ENCODE peak calls at places on chromosomes 4 and X, in six cellular contexts. N is A673, Q is thoracic aorta, B is OCI-LY7, E is GM20000, P is AG09309. D is an unnamed sample.

GRCh38 chrX:121308276-121308805 is 260.9 kb downstream of the GLUD2 start:
- DNase-seq in N (peak; percentile 38), Q (no peak), B (peak; percentile 45), E (peak; percentile 28), P (peak; percentile 7), D (peak; percentile 23)

GRCh38 chr4:106986486-106986885 is 49.6 kb downstream of the DKK2 start:
- DNase-seq in N (peak; percentile 90), Q (no peak), B (no peak), E (no peak), P (peak; percentile 66), D (peak; percentile 11)

GRCh38 chr4:175871774-175872405 is 59.8 kb upstream of the GPM6A start:
- DNase-seq in N (no peak), Q (no peak), B (no peak), E (no peak), P (no peak), D (no peak)

GRCh38 chr4:158778712-158779111 is 9.9 kb downstream of the FNIP2 start:
- DNase-seq in N (no peak), Q (no peak), B (no peak), E (no peak), P (no peak), D (no peak)

GRCh38 chrX:9370888-9371287 is 94.0 kb upstream of the TBL1X start:
- DNase-seq in N (no peak), Q (no peak), B (no peak), E (no peak), P (no peak), D (no peak)

GRCh38 chr4:112923514-112923913 is 125.9 kb upstream of the ANK2 start:
- DNase-seq in N (no peak), Q (no peak), B (no peak), E (no peak), P (no peak), D (no peak)

GRCh38 chr4:124276461-124276860 is 436.1 kb downstream of the ANKRD50 start:
- DNase-seq in N (no peak), Q (no peak), B (no peak), E (no peak), P (no peak), D (peak; percentile 1)

GRCh38 chrX:84187501-84188319 is at the start of gene RPS6KA6:
- DNase-seq in N (no peak), Q (no peak), B (no peak), E (no peak), P (no peak), D (no peak)

GRCh38 chr4:25144870-25145481 is 15.3 kb downstream of the SEPSECS start:
- DNase-seq in N (peak; percentile 45), Q (no peak), B (peak; percentile 36), E (peak; percentile 21), P (no peak), D (no peak)

GRCh38 chr4:127525585-127525984 is 107.2 kb upstream of the INTU start:
- DNase-seq in N (no peak), Q (no peak), B (no peak), E (no peak), P (no peak), D (no peak)

GRCh38 chr4:187006189-187006618 is 282.5 kb upstream of the FAT1 start:
- DNase-seq in N (no peak), Q (no peak), B (no peak), E (no peak), P (peak; percentile 46), D (peak; percentile 1)

GRCh38 chr4:53748328-53748772 is 157.1 kb upstream of the LNX1 start:
- DNase-seq in N (no peak), Q (no peak), B (peak; percentile 99), E (peak; percentile 70), P (no peak), D (no peak)

GRCh38 chrX:4909245-4909830 is 1195.9 kb upstream of the PRKX start:
- DNase-seq in N (no peak), Q (no peak), B (no peak), E (no peak), P (no peak), D (no peak)

GRCh38 chr4:165016971-165017370 is 14.8 kb upstream of the TRIM60 start:
- DNase-seq in N (peak; percentile 16), Q (no peak), B (no peak), E (no peak), P (no peak), D (no peak)

GRCh38 chr4:150173420-150173819 is 95.2 kb downstream of the DCLK2 start:
- DNase-seq in N (no peak), Q (no peak), B (no peak), E (no peak), P (no peak), D (no peak)

GRCh38 chr4:40262861-40263260 is 66.0 kb downstream of the RHOH start:
- DNase-seq in N (no peak), Q (no peak), B (no peak), E (no peak), P (no peak), D (no peak)

GRCh38 chrX:8591526-8591925 is 126.9 kb downstream of the VCX3B start:
- DNase-seq in N (no peak), Q (no peak), B (no peak), E (no peak), P (no peak), D (no peak)

GRCh38 chr4:11741190-11741652 is 312.5 kb upstream of the HS3ST1 start:
- DNase-seq in N (no peak), Q (no peak), B (no peak), E (no peak), P (no peak), D (no peak)

GRCh38 chr4:22625301-22625700 is 67.4 kb upstream of the GBA3 start:
- DNase-seq in N (peak; percentile 63), Q (no peak), B (no peak), E (no peak), P (no peak), D (no peak)

GRCh38 chr4:69115851-69116213 is 19.6 kb downstream of the UGT2B7 start:
- DNase-seq in N (no peak), Q (no peak), B (no peak), E (no peak), P (no peak), D (no peak)

GRCh38 chr4:1967512-1968149 is 41.1 kb downstream of the NELFA start:
- DNase-seq in N (no peak), Q (no peak), B (no peak), E (no peak), P (no peak), D (no peak)

GRCh38 chr4:38703625-38704024 is 39.6 kb downstream of the KLF3 start:
- DNase-seq in N (no peak), Q (no peak), B (no peak), E (no peak), P (no peak), D (no peak)

GRCh38 chr4:104559502-104559901 is 64.8 kb upstream of the CXXC4 start:
- DNase-seq in N (no peak), Q (no peak), B (no peak), E (no peak), P (no peak), D (no peak)

GRCh38 chr4:118224239-118224829 is 128.5 kb downstream of the PRSS12 start:
- DNase-seq in N (peak; percentile 78), Q (no peak), B (peak; percentile 55), E (peak; percentile 15), P (peak; percentile 29), D (peak; percentile 38)
- TF ChIP-seq CTCF in N (peak; percentile 65), Q (peak; percentile 42), B (peak; percentile 86), E (peak; percentile 21), P (peak; percentile 59), D (peak; percentile 49)

GRCh38 chr4:84968936-84969335 is 2.4 kb upstream of the WDFY3 start:
- DNase-seq in N (peak; percentile 26), Q (no peak), B (no peak), E (no peak), P (no peak), D (no peak)

GRCh38 chr4:84967292-84967651 is 782 bp upstream of the WDFY3 start:
- DNase-seq in N (no peak), Q (no peak), B (no peak), E (no peak), P (no peak), D (no peak)

GRCh38 chr4:84964995-84965557 is 1.4 kb downstream of the WDFY3 start:
- DNase-seq in N (no peak), Q (no peak), B (no peak), E (no peak), P (no peak), D (no peak)

GRCh38 chr4:84966382-84967291 is at the start of gene WDFY3:
- DNase-seq in N (peak; percentile 89), Q (peak; percentile 56), B (no peak), E (peak; percentile 55), P (peak; percentile 69), D (peak; percentile 75)

DNA sequence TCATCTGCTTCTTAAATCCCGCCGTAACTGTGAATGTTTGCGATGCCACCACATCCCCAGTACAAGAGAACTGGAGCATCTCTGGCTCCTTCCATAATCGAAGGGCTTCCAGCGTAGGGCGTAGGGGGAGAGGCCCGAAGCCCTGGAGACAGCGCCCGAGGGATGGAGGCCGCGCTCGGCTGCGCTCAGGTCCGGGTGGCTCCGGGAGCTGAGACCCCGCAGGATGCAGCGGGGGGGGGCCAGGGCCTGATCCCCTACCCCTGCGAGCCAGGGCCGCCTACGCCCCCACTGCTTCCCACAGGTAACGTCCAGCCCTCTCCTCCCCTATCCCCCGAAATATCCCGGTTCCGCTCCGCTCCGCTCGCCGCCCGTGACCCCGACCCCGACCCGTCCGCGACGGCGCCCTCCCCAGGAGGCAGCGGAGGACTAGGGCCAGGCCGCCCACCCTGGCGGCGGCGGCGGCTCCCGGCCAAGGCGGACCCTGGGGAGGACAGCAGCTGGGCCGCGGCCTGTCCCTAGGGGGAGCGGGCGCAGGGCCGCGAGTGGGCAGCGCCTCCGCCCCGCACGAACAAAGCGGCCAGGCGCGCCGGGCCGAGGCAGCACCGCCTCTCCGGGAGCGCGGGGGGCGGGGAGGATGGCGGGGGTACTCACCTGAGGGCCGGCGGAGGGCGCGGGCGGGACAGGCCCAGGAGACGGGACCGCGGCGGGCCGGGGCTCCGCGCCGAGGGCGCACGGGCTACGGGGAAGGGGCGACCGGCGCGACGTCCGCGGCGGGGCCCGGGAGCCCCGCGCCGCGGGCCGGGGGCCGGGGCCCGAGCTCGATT is 720 bp downstream of the WDFY3 start:
- DNase-seq in N (peak; percentile 49), Q (no peak), B (no peak), E (peak; percentile 34), P (no peak), D (no peak)
- TF ChIP-seq CTCF in N (no peak), Q (no peak), B (no peak), E (no peak), P (no peak), D (no peak)

GRCh38 chrX:99938464-99938863 is 471.6 kb downstream of the PCDH19 start:
- DNase-seq in N (no peak), Q (no peak), B (no peak), E (no peak), P (no peak), D (no peak)
- TF ChIP-seq CTCF in N (no peak), Q (no peak), B (no peak), E (no peak), P (no peak), D (no peak)

DNA sequence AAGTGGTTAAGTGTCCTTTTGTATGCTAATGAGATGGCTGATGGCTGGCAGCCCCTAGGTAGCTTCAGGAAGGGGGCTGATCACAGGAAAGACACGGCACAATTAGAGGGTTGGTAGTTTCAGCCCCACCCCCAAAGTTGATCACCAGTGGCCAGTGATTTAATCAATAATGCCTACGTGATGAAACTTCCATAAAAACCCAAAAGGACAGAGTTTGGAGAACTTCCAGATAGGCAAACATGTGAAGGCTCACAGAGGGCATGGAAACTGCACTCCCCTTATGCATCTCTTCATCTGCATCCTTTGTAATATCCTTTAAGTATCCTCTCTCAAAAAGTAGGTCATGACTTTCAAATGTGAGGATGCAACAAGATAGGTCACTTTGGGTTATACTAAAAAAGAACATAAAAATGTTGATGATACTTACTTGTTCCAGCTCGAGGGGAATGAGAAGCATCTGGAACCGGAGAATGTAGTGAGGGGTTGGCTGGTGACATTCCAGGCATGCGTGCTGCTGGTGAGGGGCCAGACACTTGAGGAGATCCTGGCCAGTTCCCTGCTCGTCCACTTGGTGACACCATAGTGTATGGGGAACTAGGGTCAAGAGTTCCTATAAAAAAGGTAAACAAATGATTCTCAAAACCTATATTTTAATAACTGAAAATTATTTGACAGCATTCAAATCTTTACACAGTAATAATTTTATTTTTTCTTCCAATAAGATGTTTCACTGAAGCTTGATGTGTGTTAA is 16.7 kb upstream of the CXorf38 start:
- DNase-seq in N (no peak), Q (no peak), B (no peak), E (no peak), P (no peak), D (no peak)
- TF ChIP-seq CTCF in N (peak; percentile 10), Q (no peak), B (peak; percentile 14), E (no peak), P (peak; percentile 46), D (peak; percentile 49)